ENCODE peak calls at places on chromosomes 6 and 20, in eight cellular contexts. N is colonic mucosa; R is endothelial cell of umbilical vein; A is fibroblast of pulmonary artery; O is testis; Q is psoas muscle; F is bronchial epithelial cell; U is CD4-positive, alpha-beta T cell. I is an unnamed sample.

GRCh38 chr20:145877-146276 is 3.5 kb downstream of the DEFB126 start:
- DNase-seq in N (no peak), R (no peak), A (no peak), O (no peak), Q (no peak), F (no peak), U (no peak), I (no peak)

GRCh38 chr6:24431045-24431451 is 28.3 kb downstream of the MRS2 start:
- DNase-seq in N (peak), R (peak), A (peak), O (peak), Q (no peak), F (peak), U (no peak), I (no peak)

GRCh38 chr6:84615113-84615850 is 149.1 kb downstream of the TBX18 start:
- DNase-seq in N (no peak), R (no peak), A (no peak), O (no peak), Q (no peak), F (no peak), U (no peak), I (no peak)

GRCh38 chr6:75381878-75382633 is 97.5 kb upstream of the TMEM30A start:
- DNase-seq in N (no peak), R (peak), A (peak), O (no peak), Q (no peak), F (no peak), U (no peak), I (no peak)

GRCh38 chr6:164856138-164856537 is 453.3 kb downstream of the C6orf118 start:
- DNase-seq in N (no peak), R (no peak), A (no peak), O (peak), Q (no peak), F (no peak), U (no peak), I (no peak)

GRCh38 chr6:167665698-167666380 is 160.9 kb upstream of the AFDN start:
- DNase-seq in N (no peak), R (no peak), A (no peak), O (no peak), Q (no peak), F (no peak), U (no peak), I (no peak)

GRCh38 chr20:34724172-34724571 is 20.0 kb downstream of the TP53INP2 start:
- DNase-seq in N (no peak), R (no peak), A (no peak), O (no peak), Q (no peak), F (no peak), U (no peak), I (no peak)

GRCh38 chr6:5025911-5026819 is 22.3 kb upstream of the RPP40 start:
- DNase-seq in N (peak), R (peak), A (peak), O (peak), Q (peak), F (peak), U (no peak), I (peak)

GRCh38 chr6:133837801-133838349 is 51.0 kb upstream of the TCF21 start:
- DNase-seq in N (peak), R (peak), A (peak), O (peak), Q (peak), F (peak), U (peak), I (peak)

DNA sequence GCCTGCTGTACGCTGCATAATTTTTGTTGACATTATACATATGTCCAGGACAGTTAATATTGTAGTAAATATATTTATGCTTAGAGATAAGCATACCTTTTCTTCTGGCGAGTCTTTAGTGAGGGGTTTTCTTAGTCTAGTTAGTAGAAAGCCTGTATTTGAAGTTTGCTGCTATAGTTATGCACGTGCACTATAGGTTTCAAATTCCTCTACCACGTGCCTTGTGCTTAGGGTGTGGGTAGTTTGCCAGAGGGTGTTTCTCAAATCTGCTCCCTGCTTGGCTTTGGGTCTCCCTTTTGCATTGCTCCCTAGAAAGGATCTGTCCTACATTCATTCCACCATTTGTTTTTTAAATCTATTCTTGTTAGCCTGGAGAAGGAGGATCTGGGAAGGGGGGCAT is 181.4 kb upstream of the UFL1 start:
- DNase-seq in N (no peak), R (no peak), A (no peak), O (no peak), Q (no peak), F (no peak), U (no peak), I (no peak)
- TF ChIP-seq CTCF in N (no peak), R (no peak), A (no peak), O (no peak), Q (no peak), F (no peak), U (no peak), I (no peak)

GRCh38 chr20:12166053-12166717 is 248.5 kb downstream of the BTBD3 start:
- DNase-seq in N (peak), R (no peak), A (peak), O (peak), Q (no peak), F (peak), U (no peak), I (no peak)
- TF ChIP-seq CTCF in N (peak), R (no peak), A (peak), O (no peak), Q (no peak), F (no peak), U (no peak), I (no peak)

DNA sequence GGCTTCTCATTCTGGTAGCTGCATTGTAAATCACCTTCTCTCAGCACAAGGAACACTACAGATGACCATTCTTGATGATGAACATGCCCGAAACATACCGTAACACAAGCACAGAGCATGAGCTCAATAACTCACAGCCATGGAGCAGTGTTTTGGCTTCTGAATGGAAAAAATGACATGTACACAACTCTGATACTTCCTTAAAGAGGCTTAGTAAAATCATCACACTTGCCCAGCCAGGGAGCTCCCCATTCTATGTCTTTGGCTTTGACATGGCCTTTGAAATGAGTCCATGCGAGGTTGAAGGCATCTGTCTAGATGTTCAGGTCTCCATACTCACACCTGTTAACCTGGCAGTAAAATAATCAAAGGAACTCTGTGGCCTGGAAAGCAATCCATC is 87.6 kb downstream of the MYB start:
- DNase-seq in N (no peak), R (no peak), A (no peak), O (no peak), Q (no peak), F (no peak), U (no peak), I (no peak)
- TF ChIP-seq CTCF in N (no peak), R (no peak), A (no peak), O (no peak), Q (no peak), F (no peak), U (no peak), I (no peak)

GRCh38 chr6:31079656-31080261 is 32.6 kb downstream of the C6orf15 start:
- DNase-seq in N (peak), R (peak), A (peak), O (peak), Q (peak), F (peak), U (peak), I (peak)

GRCh38 chr6:31081872-31082271 is 30.5 kb downstream of the C6orf15 start:
- DNase-seq in N (no peak), R (no peak), A (no peak), O (no peak), Q (no peak), F (peak), U (no peak), I (no peak)

GRCh38 chr6:31087494-31088089 is 24.8 kb downstream of the C6orf15 start:
- DNase-seq in N (peak), R (peak), A (peak), O (peak), Q (peak), F (peak), U (peak), I (peak)

GRCh38 chr6:31086788-31087440 is 25.5 kb downstream of the C6orf15 start:
- DNase-seq in N (no peak), R (peak), A (peak), O (no peak), Q (no peak), F (peak), U (no peak), I (no peak)

GRCh38 chr6:31083742-31084354 is 28.5 kb downstream of the C6orf15 start:
- DNase-seq in N (peak), R (peak), A (peak), O (peak), Q (peak), F (peak), U (no peak), I (no peak)
- TF ChIP-seq CTCF in N (peak), R (peak), A (peak), O (no peak), Q (peak), F (peak), U (no peak), I (peak)

GRCh38 chr20:48058611-48059559 is 273.6 kb upstream of the SULF2 start:
- DNase-seq in N (no peak), R (no peak), A (no peak), O (no peak), Q (no peak), F (no peak), U (no peak), I (no peak)
- TF ChIP-seq CTCF in N (no peak), R (no peak), A (no peak), O (no peak), Q (no peak), F (no peak), U (no peak), I (no peak)

GRCh38 chr6:109008537-109008950 is 86.1 kb downstream of the SESN1 start:
- DNase-seq in N (no peak), R (no peak), A (peak), O (no peak), Q (no peak), F (no peak), U (no peak), I (no peak)

GRCh38 chr6:109008061-109008460 is 86.6 kb downstream of the SESN1 start:
- DNase-seq in N (no peak), R (no peak), A (no peak), O (no peak), Q (no peak), F (no peak), U (no peak), I (no peak)

GRCh38 chr6:109009761-109010612 is 84.7 kb downstream of the SESN1 start:
- DNase-seq in N (no peak), R (no peak), A (no peak), O (no peak), Q (no peak), F (peak), U (no peak), I (no peak)

GRCh38 chr6:109010703-109011102 is 83.9 kb downstream of the SESN1 start:
- DNase-seq in N (no peak), R (no peak), A (no peak), O (no peak), Q (no peak), F (no peak), U (no peak), I (no peak)

DNA sequence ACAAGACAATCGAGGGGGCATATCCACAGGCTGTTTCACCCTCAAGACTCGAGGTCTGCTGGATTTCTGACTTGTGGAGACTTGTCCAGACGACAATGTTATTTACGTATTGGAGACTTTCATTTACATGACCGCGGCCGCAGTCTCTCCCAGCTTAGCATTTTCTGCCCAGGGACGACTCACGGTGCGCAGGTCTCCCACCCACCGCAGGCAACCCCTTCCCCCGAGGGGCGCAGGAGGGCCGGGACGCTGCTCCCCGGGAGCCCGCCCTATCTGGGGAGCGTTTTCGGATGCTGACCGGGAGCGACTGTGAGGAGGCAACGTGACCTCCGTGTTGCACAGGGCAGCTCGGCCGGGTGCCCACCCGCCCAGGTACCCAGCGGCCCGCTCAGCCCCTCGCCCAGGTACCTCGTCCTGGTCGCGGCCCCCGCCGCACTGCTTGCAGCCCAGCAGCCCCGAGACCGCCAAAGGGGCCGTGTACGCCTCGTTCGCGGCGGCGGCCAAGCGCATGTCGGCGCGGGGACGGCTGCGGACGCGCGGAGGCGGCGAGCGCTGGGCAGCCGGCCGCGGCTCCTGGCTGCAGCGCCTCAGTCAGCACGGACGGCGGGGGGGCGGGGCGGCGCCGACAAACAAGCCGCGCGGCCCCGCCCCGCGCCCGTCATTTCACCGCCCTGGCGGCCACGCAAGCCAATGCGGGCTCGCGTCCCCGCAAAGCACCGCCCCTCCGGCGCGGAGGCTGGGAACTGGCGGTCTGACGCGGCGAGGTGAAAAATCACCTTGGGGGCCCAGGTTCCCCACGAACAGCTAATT is 85.5 kb downstream of the SESN1 start:
- DNase-seq in N (peak), R (peak), A (peak), O (peak), Q (peak), F (peak), U (peak), I (peak)
- TF ChIP-seq CTCF in N (no peak), R (no peak), A (no peak), O (peak), Q (peak), F (no peak), U (peak), I (peak)

I was measured in upper lobe of right lung.